ENCODE peak calls at places on chromosomes 7 and 10, in six cellular contexts. O, V, C, Y, D and W are unnamed samples. For H3K36me3, the result is how much of the 10 kb centered on the place peaks cover.

GRCh38 chr10:102375250-102375649 is 20.3 kb upstream of the NFKB2 start:
- ATAC-seq in C (peak), D (peak), O (peak), V (no peak), Y (peak), W (no peak)

GRCh38 chr10:129680661-129681344 is 213.8 kb downstream of the MGMT start:
- ATAC-seq in O (no peak), V (no peak), D (no peak), Y (no peak), C (no peak), W (no peak)

GRCh38 chr7:51067757-51068156 is 248.9 kb downstream of the COBL start:
- ATAC-seq in C (peak), Y (peak), V (peak), O (peak), D (peak), W (peak)

GRCh38 chr10:14758994-14759664 is 15.6 kb downstream of the FAM107B start:
- ATAC-seq in V (no peak), O (peak), D (no peak), Y (no peak), C (no peak), W (no peak)

GRCh38 chr10:79348640-79348988 is 1.3 kb downstream of the PPIF start:
- ATAC-seq in V (no peak), D (no peak), C (no peak), O (no peak), Y (no peak), W (no peak)

GRCh38 chr10:24882047-24882698 is 70.2 kb downstream of the PRTFDC1 start:
- ATAC-seq in Y (no peak), D (no peak), C (peak), O (no peak), V (peak), W (no peak)

GRCh38 chr7:12771378-12771877 is 84.0 kb downstream of the ARL4A start:
- ATAC-seq in O (no peak), D (peak), V (peak), C (no peak), Y (no peak), W (peak)

GRCh38 chr7:17530741-17531417 is 232.4 kb downstream of the AHR start:
- ATAC-seq in D (no peak), C (peak), Y (peak), O (peak), V (no peak), W (no peak)

GRCh38 chr10:60742512-60742911 is 35.8 kb upstream of the CDK1 start:
- ATAC-seq in O (no peak), D (no peak), V (no peak), Y (no peak), C (peak), W (no peak)

GRCh38 chr7:102175423-102176170 is 111.1 kb upstream of the SH2B2 start:
- ATAC-seq in Y (no peak), D (no peak), O (no peak), V (no peak), C (no peak), W (no peak)

GRCh38 chr10:15856328-15857000 is 3.8 kb downstream of the MINDY3 start:
- ATAC-seq in O (no peak), Y (no peak), C (peak), V (no peak), D (peak), W (no peak)

GRCh38 chr10:13788701-13789447 is 202.1 kb downstream of the PRPF18 start:
- ATAC-seq in D (no peak), Y (no peak), C (peak), O (no peak), V (peak), W (peak)

GRCh38 chr7:130141858-130142653 is 63.1 kb downstream of the TMEM209 start:
- ATAC-seq in Y (no peak), C (no peak), O (no peak), D (peak), V (no peak), W (peak)

GRCh38 chr7:117489435-117489834 is 9.6 kb downstream of the CFTR start:
- ATAC-seq in D (no peak), Y (no peak), V (no peak), C (no peak), O (no peak), W (no peak)

GRCh38 chr10:93722550-93722949 is 20.2 kb upstream of the FRA10AC1 start:
- ATAC-seq in Y (no peak), C (no peak), D (no peak), V (no peak), O (no peak), W (no peak)

GRCh38 chr10:110512461-110513187 is 14.9 kb downstream of the DUSP5 start:
- ATAC-seq in C (peak), Y (peak), D (peak), O (peak), V (peak), W (no peak)

GRCh38 chr10:59960751-59961150 is 54.4 kb upstream of the CCDC6 start:
- ATAC-seq in O (no peak), V (no peak), C (no peak), Y (no peak), D (no peak), W (no peak)

GRCh38 chr10:70380350-70381135 is 1.9 kb downstream of the LRRC20 start:
- ATAC-seq in O (no peak), V (no peak), D (no peak), C (no peak), Y (no peak), W (no peak)

GRCh38 chr10:128884061-128884425 is 583.0 kb upstream of the MGMT start:
- ATAC-seq in Y (no peak), O (no peak), D (no peak), C (no peak), V (no peak), W (no peak)

GRCh38 chr7:17474724-17475344 is 176.4 kb downstream of the AHR start:
- ATAC-seq in O (peak), C (peak), D (peak), Y (peak), V (no peak), W (no peak)

GRCh38 chr10:62919776-62920175 is 103.6 kb upstream of the EGR2 start:
- ATAC-seq in D (no peak), Y (no peak), O (no peak), V (no peak), C (no peak), W (no peak)

GRCh38 chr7:44461387-44461786 is 29.1 kb downstream of the NUDCD3 start:
- ATAC-seq in C (peak), Y (no peak), V (no peak), O (no peak), D (peak), W (no peak)

GRCh38 chr7:74299401-74299800 is 10.2 kb downstream of the CLIP2 start:
- ATAC-seq in O (no peak), Y (no peak), C (no peak), V (no peak), D (no peak), W (no peak)
- TF ChIP-seq POLR2A in O (no peak), Y (no peak), C (no peak), V (no peak), D (no peak), W (no peak)

DNA sequence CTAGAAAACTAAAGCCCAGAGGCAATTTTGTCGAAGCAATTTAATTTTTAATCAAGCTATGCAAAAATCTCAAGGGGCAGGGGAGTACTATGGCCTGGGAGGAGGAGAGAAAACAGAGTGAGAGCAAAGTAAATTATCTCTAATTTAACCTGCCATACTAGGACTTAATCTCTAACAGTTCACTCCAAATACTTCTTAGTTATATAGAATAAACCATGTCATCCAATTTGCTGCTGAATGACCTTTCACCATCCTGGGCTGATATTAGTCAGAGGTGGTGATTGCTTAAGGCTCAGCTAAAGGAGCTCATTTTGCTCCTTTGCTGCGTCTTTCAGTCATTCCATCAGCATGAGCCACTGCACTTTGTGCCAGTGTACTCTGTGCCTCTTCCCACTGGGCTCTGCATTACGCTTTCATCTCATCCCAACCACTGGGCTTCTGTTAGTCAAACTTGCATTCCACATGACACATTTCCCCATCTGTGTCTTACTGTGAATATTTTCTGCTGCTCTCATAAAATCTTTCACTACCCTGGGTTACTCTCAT is 84.2 kb downstream of the CD36 start:
- ATAC-seq in Y (peak), C (no peak), O (peak), D (no peak), V (peak), W (peak)
- TF ChIP-seq POLR2AphosphoS5 in Y (no peak), C (no peak), O (peak), D (no peak), V (peak), W (peak)

DNA sequence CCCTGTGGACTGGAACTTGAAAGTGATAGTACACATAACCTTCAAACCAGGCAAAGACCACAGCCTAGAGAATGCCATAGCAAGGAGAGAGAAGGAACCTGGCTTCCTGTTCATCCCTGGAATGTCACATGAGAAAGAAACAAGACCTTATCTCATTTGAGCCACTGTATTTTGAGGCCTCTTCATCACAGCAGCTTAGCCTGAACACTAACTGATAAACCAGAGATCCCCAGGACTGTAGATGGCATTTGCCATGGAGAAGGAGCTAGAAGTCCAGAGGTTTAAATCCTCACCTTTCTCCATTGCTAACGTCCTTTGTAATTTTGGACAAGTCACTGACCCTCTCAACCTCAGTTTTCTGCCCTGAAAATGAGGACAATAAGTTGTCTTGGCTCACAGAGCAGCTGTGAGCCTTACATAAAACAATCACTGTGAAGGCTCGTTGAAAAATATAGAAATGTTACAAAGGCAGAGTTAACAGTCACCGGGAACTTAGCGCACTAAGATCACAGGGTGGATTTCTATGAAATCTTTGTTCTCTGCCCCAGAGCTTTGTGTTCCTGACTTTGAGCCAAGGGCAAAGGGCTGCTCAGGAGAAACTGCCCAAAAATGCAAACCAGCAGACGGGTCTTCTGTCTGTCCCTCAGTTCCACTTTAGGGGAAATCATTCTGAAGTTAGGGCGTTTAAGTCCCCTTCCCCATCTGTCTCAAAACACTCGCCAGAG is 197.0 kb downstream of the USP6NL start:
- ATAC-seq in D (peak), V (no peak), Y (peak), O (no peak), C (no peak), W (no peak)
- H3K36me3 ChIP-seq in D (under half), V (under half), Y (under half), O (under half), C (under half), W (under half)

GRCh38 chr7:7967909-7968543 is 570 bp upstream of the GLCCI1 start:
- ATAC-seq in D (no peak), Y (no peak), O (no peak), C (no peak), V (no peak), W (no peak)

GRCh38 chr7:7968544-7969305 is at the start of gene GLCCI1:
- ATAC-seq in V (peak), O (peak), Y (peak), C (peak), D (peak), W (peak)

GRCh38 chr7:7970620-7971307 is 2.2 kb downstream of the GLCCI1 start:
- ATAC-seq in O (no peak), C (peak), D (no peak), Y (no peak), V (no peak), W (no peak)

GRCh38 chr7:7970113-7970619 is 1.6 kb downstream of the GLCCI1 start:
- ATAC-seq in O (no peak), D (no peak), C (no peak), Y (no peak), V (no peak), W (no peak)

DNA sequence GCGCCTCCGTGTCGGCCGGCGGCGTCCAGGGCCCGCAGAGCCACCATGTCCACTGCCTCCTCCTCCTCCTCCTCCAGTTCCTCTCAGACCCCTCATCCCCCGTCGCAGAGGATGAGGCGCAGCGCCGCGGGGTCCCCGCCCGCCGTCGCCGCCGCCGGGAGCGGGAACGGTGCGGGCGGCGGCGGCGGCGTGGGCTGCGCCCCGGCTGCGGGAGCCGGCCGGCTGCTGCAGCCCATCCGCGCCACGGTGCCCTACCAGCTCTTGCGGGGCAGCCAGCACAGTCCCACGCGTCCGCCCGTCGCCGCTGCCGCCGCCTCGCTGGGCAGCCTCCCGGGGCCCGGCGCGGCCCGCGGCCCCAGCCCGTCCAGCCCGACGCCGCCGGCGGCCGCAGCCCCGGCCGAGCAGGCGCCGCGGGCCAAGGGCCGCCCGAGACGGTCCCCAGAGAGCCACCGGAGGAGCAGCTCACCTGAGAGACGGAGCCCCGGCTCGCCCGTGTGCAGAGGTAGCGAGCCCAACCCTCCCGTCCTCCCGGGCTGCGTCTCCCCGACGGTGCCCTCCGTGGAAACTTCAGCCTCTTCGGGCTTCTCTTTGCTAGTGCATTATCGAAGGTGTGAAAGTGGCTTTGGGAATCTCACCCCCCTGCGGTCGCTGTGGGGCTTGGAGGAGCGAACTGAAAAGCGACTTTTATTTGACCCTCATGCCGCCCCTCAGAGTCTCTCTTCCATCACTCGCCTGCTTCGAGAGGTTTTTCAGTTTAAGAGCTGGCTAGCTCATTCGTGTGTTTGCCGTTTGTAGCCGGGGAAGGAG is 913 bp downstream of the GLCCI1 start:
- ATAC-seq in O (peak), C (peak), V (no peak), D (no peak), Y (peak), W (peak)
- TF ChIP-seq POLR2A in O (no peak), C (peak), V (peak), D (no peak), Y (no peak), W (no peak)

GRCh38 chr10:100996678-100997363 is 2.8 kb upstream of the LZTS2 start:
- ATAC-seq in V (peak), O (peak), D (peak), C (peak), Y (peak), W (no peak)
- TF ChIP-seq POLR2AphosphoS5 in V (no peak), O (peak), D (no peak), C (no peak), Y (no peak), W (no peak)